ENCODE peak calls at places on chromosomes 4 and X, in seven cellular contexts. Z is lower leg skin; C is astrocyte of the cerebellum; B is AG10803; S is fibroblast of mammary gland; I is ovary; H is CD8-positive, alpha-beta memory T cell. J is an unnamed sample.

GRCh38 chrX:15055146-15055930 is 182.1 kb downstream of the MOSPD2 start:
- DNase-seq in Z (no peak), C (no peak), B (peak; percentile 52), S (no peak), I (no peak), H (no peak), J (peak; percentile 53)

GRCh38 chr4:2869659-2870058 is 26.0 kb downstream of the ADD1 start:
- DNase-seq in Z (no peak), C (no peak), B (no peak), S (no peak), I (no peak), H (no peak), J (no peak)

GRCh38 chrX:17547658-17548057 is 172.7 kb downstream of the NHS start:
- DNase-seq in Z (no peak), C (peak; percentile 50), B (peak; percentile 77), S (peak; percentile 90), I (peak; percentile 38), H (no peak), J (no peak)

GRCh38 chrX:81286608-81287007 is 84.7 kb downstream of the SH3BGRL start:
- DNase-seq in Z (no peak), C (no peak), B (no peak), S (no peak), I (no peak), H (no peak), J (no peak)

GRCh38 chr4:188903995-188904394 is 764.8 kb downstream of the TRIML1 start:
- DNase-seq in Z (no peak), C (no peak), B (no peak), S (peak; percentile 11), I (no peak), H (no peak), J (peak; percentile 10)

GRCh38 chr4:2789801-2790582 is 2.9 kb upstream of the SH3BP2 start:
- DNase-seq in Z (no peak), C (no peak), B (no peak), S (no peak), I (no peak), H (no peak), J (no peak)

GRCh38 chr4:7388627-7389026 is 46.1 kb downstream of the PSAPL1 start:
- DNase-seq in Z (no peak), C (no peak), B (no peak), S (no peak), I (no peak), H (no peak), J (no peak)

GRCh38 chr4:101018836-101019235 is 328.5 kb downstream of the PPP3CA start:
- DNase-seq in Z (no peak), C (no peak), B (no peak), S (no peak), I (no peak), H (no peak), J (no peak)

GRCh38 chr4:100357542-100357941 is 160.3 kb downstream of the EMCN start:
- DNase-seq in Z (no peak), C (no peak), B (no peak), S (peak; percentile 10), I (no peak), H (no peak), J (no peak)

GRCh38 chr4:123889376-123889945 is 492.9 kb downstream of the SPRY1 start:
- DNase-seq in Z (no peak), C (peak; percentile 59), B (peak; percentile 29), S (peak; percentile 57), I (no peak), H (no peak), J (no peak)

GRCh38 chr4:185242749-185243533 is 33.5 kb downstream of the SNX25 start:
- DNase-seq in Z (no peak), C (no peak), B (no peak), S (peak; percentile 35), I (no peak), H (no peak), J (no peak)

GRCh38 chrX:128781506-128781905 is 729.3 kb upstream of the ACTRT1 start:
- DNase-seq in Z (no peak), C (no peak), B (no peak), S (no peak), I (no peak), H (no peak), J (no peak)

GRCh38 chrX:34972206-34972605 is 29.6 kb downstream of the FAM47B start:
- DNase-seq in Z (no peak), C (no peak), B (no peak), S (no peak), I (no peak), H (no peak), J (no peak)

GRCh38 chr4:98572697-98573096 is 85.7 kb downstream of the TSPAN5 start:
- DNase-seq in Z (no peak), C (no peak), B (no peak), S (no peak), I (no peak), H (no peak), J (no peak)

GRCh38 chr4:72119946-72120345 is 88.1 kb downstream of the NPFFR2 start:
- DNase-seq in Z (no peak), C (no peak), B (no peak), S (no peak), I (no peak), H (no peak), J (no peak)

GRCh38 chr4:186660403-186660802 is 63.3 kb downstream of the FAT1 start:
- DNase-seq in Z (no peak), C (no peak), B (no peak), S (no peak), I (no peak), H (no peak), J (no peak)

GRCh38 chr4:4673070-4673469 is 131.2 kb upstream of the STX18 start:
- DNase-seq in Z (peak; percentile 29), C (no peak), B (peak; percentile 66), S (peak; percentile 80), I (no peak), H (no peak), J (no peak)

GRCh38 chr4:2370597-2371320 is 47.7 kb downstream of the ZFYVE28 start:
- DNase-seq in Z (no peak), C (no peak), B (no peak), S (no peak), I (no peak), H (no peak), J (no peak)

GRCh38 chr4:8559524-8560264 is 20.5 kb upstream of the GPR78 start:
- DNase-seq in Z (no peak), C (no peak), B (no peak), S (no peak), I (no peak), H (no peak), J (no peak)

GRCh38 chrX:54807524-54808108 is at the start of gene MAGED2:
- DNase-seq in Z (peak; percentile 14), C (no peak), B (peak; percentile 17), S (peak; percentile 3), I (peak; percentile 70), H (peak; percentile 49), J (no peak)

GRCh38 chrX:147522986-147523385 is 388.7 kb upstream of the FMR1 start:
- DNase-seq in Z (no peak), C (no peak), B (no peak), S (no peak), I (no peak), H (no peak), J (no peak)

GRCh38 chrX:37912286-37912685 is 64.9 kb upstream of the DYNLT3 start:
- DNase-seq in Z (no peak), C (no peak), B (peak; percentile 11), S (no peak), I (no peak), H (no peak), J (no peak)

GRCh38 chr4:147788791-147789190 is 56.9 kb downstream of the ARHGAP10 start:
- DNase-seq in Z (no peak), C (no peak), B (peak; percentile 76), S (peak; percentile 44), I (no peak), H (no peak), J (no peak)

GRCh38 chrX:128929281-128930057 is 593.8 kb downstream of the SMARCA1 start:
- DNase-seq in Z (no peak), C (no peak), B (no peak), S (no peak), I (no peak), H (no peak), J (no peak)

GRCh38 chr4:23332266-23332665 is 557.6 kb downstream of the PPARGC1A start:
- DNase-seq in Z (no peak), C (peak; percentile 59), B (no peak), S (no peak), I (no peak), H (no peak), J (peak; percentile 65)

GRCh38 chr4:23333556-23333945 is 556.3 kb downstream of the PPARGC1A start:
- DNase-seq in Z (no peak), C (peak; percentile 79), B (no peak), S (peak; percentile 54), I (no peak), H (no peak), J (peak; percentile 69)

GRCh38 chr4:23337292-23337691 is 552.6 kb downstream of the PPARGC1A start:
- DNase-seq in Z (no peak), C (no peak), B (no peak), S (no peak), I (no peak), H (no peak), J (no peak)

GRCh38 chr4:23333946-23334878 is 555.6 kb downstream of the PPARGC1A start:
- DNase-seq in Z (no peak), C (peak; percentile 95), B (peak; percentile 61), S (peak; percentile 84), I (no peak), H (no peak), J (peak; percentile 97)
- H3K4me3 ChIP-seq in Z (no peak overlapping the region), C (no peak overlapping the region), B (no peak overlapping the region), S (no peak overlapping the region), I (no peak overlapping the region), H (no peak overlapping the region), J (no peak overlapping the region)

GRCh38 chr4:122099896-122100295 is 52.2 kb upstream of the BLTP1 start:
- DNase-seq in Z (no peak), C (peak; percentile 67), B (peak; percentile 25), S (peak; percentile 39), I (no peak), H (no peak), J (no peak)
- H3K4me3 ChIP-seq in Z (no peak overlapping the region), C (no peak overlapping the region), B (no peak overlapping the region), S (no peak overlapping the region), I (no peak overlapping the region), H (no peak overlapping the region), J (no peak overlapping the region)

GRCh38 chrX:22392176-22392814 is 119.6 kb downstream of the CBLL2 start:
- DNase-seq in Z (no peak), C (no peak), B (no peak), S (peak; percentile 26), I (no peak), H (no peak), J (no peak)
- H3K4me3 ChIP-seq in Z (no peak overlapping the region), C (no peak overlapping the region), B (no peak overlapping the region), S (no peak overlapping the region), I (no peak overlapping the region), H (no peak overlapping the region), J (no peak overlapping the region)

DNA sequence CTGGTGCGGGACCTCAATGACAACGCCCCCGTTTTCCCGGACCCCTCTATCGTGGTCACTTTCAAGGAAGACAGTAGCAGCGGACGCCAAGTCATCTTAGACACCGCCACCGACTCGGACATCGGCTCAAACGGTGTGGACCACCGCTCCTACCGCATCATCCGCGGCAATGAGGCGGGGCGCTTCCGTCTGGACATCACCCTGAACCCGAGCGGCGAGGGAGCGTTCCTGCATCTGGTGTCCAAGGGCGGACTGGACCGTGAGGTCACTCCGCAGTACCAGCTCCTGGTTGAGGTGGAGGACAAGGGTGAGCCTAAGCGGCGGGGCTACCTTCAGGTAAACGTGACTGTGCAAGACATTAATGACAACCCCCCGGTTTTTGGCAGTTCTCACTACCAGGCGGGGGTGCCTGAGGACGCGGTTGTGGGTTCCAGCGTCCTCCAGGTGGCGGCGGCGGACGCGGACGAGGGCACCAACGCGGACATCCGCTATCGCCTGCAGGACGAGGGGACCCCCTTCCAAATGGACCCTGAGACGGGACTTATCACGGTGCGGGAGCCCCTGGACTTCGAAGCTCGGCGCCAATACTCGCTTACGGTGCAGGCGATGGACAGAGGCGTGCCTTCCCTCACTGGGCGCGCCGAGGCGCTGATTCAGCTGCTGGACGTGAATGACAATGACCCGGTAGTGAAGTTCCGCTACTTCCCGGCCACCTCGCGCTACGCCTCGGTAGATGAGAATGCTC is 2.2 kb downstream of the FAT4 start:
- DNase-seq in Z (no peak), C (no peak), B (peak; percentile 30), S (peak; percentile 44), I (peak; percentile 53), H (no peak), J (no peak)
- H3K4me3 ChIP-seq in Z (peak overlapping the region; percentile 73), C (peak overlapping the region; percentile 98), B (peak overlapping the region; percentile 94), S (peak overlapping the region; percentile 88), I (peak overlapping the region; percentile 76), H (no peak overlapping the region), J (peak overlapping the region; percentile 94)